ENCODE peak calls at places on chromosomes 2 and 18, in eight cellular contexts. P is H9, Y is progenitor cell of endocrine pancreas, F is tibial nerve, C is dorsolateral prefrontal cortex, V is HFFc6, B is gastrocnemius medialis, J is fibroblast of lung. R is an unnamed sample.
A peak's percentile ranks its signal among the peaks of the same experiment; 100 is the strongest.

GRCh38 chr2:120509991-120510735 is 164.2 kb downstream of the INHBB start:
- DNase-seq in P (no peak), Y (no peak), F (no peak), C (no peak), V (no peak), B (no peak), J (no peak), R (no peak)

GRCh38 chr2:56108806-56109205 is 75.0 kb upstream of the CCDC85A start:
- DNase-seq in P (peak; percentile 49), Y (no peak), F (no peak), C (no peak), V (no peak), B (no peak), J (no peak), R (no peak)

GRCh38 chr2:200051621-200051945 is 96.2 kb downstream of the MAIP1 start:
- DNase-seq in P (no peak), Y (no peak), F (no peak), C (no peak), V (no peak), B (no peak), J (no peak), R (no peak)

GRCh38 chr2:133941666-133942065 is 312.2 kb upstream of the MGAT5 start:
- DNase-seq in P (no peak), Y (no peak), F (no peak), C (no peak), V (no peak), B (no peak), J (no peak), R (no peak)

GRCh38 chr2:47645246-47645645 is 137.7 kb upstream of the MSH6 start:
- DNase-seq in P (peak; percentile 10), Y (no peak), F (no peak), C (no peak), V (no peak), B (no peak), J (no peak), R (no peak)

GRCh38 chr2:60984717-60985116 is 32.8 kb upstream of the PEX13 start:
- DNase-seq in P (no peak), Y (no peak), F (no peak), C (no peak), V (no peak), B (no peak), J (no peak), R (no peak)

GRCh38 chr18:46677609-46678470 is 20.8 kb upstream of the LOXHD1 start:
- DNase-seq in P (no peak), Y (no peak), F (no peak), C (no peak), V (peak; percentile 62), B (no peak), J (peak; percentile 4), R (no peak)

GRCh38 chr2:217853301-217853881 is 149.4 kb downstream of the TNS1 start:
- DNase-seq in P (no peak), Y (no peak), F (peak; percentile 57), C (no peak), V (peak; percentile 17), B (peak; percentile 89), J (peak; percentile 82), R (no peak)

GRCh38 chr2:7133521-7133920 is 216.3 kb downstream of the RNF144A start:
- DNase-seq in P (peak; percentile 41), Y (no peak), F (no peak), C (no peak), V (no peak), B (no peak), J (no peak), R (peak; percentile 47)

GRCh38 chr2:218396688-218397501 is 2.8 kb upstream of the CTDSP1 start:
- DNase-seq in P (peak; percentile 55), Y (no peak), F (peak; percentile 68), C (no peak), V (peak; percentile 36), B (peak; percentile 68), J (peak; percentile 60), R (peak; percentile 43)

GRCh38 chr2:117785740-117786139 is 28.8 kb upstream of the DDX18 start:
- DNase-seq in P (peak; percentile 39), Y (peak; percentile 28), F (no peak), C (no peak), V (peak; percentile 19), B (no peak), J (peak; percentile 53), R (peak; percentile 55)

GRCh38 chr18:42544901-42545300 is 570.6 kb downstream of the RIT2 start:
- DNase-seq in P (no peak), Y (no peak), F (no peak), C (no peak), V (no peak), B (no peak), J (no peak), R (no peak)

GRCh38 chr2:136117391-136117841 is 533 bp downstream of the CXCR4 start:
- DNase-seq in P (peak; percentile 47), Y (peak; percentile 27), F (no peak), C (no peak), V (no peak), B (no peak), J (peak; percentile 46), R (peak; percentile 46)

GRCh38 chr2:200252661-200253067 is 53.8 kb upstream of the SPATS2L start:
- DNase-seq in P (no peak), Y (no peak), F (no peak), C (no peak), V (peak; percentile 50), B (no peak), J (peak; percentile 87), R (no peak)

DNA sequence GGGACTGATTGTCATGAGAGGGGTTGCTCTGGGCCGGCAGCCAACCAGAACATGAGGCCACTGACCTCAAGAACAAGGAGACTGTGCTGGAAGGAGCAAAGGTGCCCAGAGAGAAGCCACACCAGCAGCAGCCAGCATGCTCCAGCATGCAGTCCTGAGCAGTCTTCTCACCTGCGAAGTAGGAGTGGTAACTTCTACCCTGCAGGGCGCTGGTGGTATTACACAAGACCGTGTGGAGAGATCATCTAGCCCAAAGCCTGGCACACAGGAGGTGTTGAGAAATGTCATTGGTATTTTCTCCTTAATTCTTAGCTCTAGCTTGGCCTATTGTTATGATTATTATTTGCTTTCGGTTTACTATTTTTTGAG is 132.7 kb downstream of the TSN start:
- DNase-seq in P (peak; percentile 77), Y (no peak), F (no peak), C (no peak), V (no peak), B (no peak), J (no peak), R (no peak)
- TF ChIP-seq CTCF in P (peak; percentile 72), Y (peak; percentile 51), F (no peak), C (no peak), V (peak; percentile 64), B (no peak), J (peak; percentile 31), R (peak; percentile 69)

DNA sequence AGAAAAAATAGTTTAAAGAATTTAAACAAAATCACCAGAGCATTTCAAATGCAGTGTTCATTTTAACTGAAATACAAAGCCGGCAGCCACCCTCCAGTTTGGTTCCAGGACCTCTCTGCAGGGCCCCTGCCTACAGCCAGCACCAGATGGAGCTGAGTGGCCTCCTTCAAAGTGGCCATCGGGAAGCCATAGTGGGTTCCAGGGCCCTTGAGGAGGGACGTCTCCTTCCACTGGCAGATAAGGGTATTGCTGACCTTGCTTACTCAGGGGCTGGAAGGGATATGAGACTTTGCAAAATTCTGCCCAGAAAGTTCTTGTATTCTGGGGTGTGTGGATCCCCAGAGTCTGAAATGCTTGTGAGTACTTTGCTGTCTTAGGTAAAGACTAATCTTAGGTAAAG is 205.2 kb upstream of the APCDD1 start:
- DNase-seq in P (peak; percentile 60), Y (no peak), F (no peak), C (no peak), V (no peak), B (no peak), J (no peak), R (no peak)
- TF ChIP-seq CTCF in P (peak; percentile 50), Y (no peak), F (no peak), C (no peak), V (no peak), B (no peak), J (no peak), R (no peak)

GRCh38 chr2:135050132-135050531 is 2.0 kb upstream of the RAB3GAP1 start:
- DNase-seq in P (no peak), Y (no peak), F (no peak), C (no peak), V (no peak), B (no peak), J (no peak), R (no peak)

GRCh38 chr2:135050684-135051083 is 1.4 kb upstream of the RAB3GAP1 start:
- DNase-seq in P (no peak), Y (no peak), F (no peak), C (no peak), V (no peak), B (no peak), J (no peak), R (no peak)

GRCh38 chr2:135052997-135053474 is 944 bp downstream of the RAB3GAP1 start:
- DNase-seq in P (no peak), Y (no peak), F (no peak), C (no peak), V (no peak), B (no peak), J (no peak), R (no peak)

GRCh38 chr2:135055182-135055786 is 3.2 kb downstream of the RAB3GAP1 start:
- DNase-seq in P (no peak), Y (no peak), F (no peak), C (no peak), V (peak; percentile 79), B (no peak), J (peak; percentile 43), R (no peak)

DNA sequence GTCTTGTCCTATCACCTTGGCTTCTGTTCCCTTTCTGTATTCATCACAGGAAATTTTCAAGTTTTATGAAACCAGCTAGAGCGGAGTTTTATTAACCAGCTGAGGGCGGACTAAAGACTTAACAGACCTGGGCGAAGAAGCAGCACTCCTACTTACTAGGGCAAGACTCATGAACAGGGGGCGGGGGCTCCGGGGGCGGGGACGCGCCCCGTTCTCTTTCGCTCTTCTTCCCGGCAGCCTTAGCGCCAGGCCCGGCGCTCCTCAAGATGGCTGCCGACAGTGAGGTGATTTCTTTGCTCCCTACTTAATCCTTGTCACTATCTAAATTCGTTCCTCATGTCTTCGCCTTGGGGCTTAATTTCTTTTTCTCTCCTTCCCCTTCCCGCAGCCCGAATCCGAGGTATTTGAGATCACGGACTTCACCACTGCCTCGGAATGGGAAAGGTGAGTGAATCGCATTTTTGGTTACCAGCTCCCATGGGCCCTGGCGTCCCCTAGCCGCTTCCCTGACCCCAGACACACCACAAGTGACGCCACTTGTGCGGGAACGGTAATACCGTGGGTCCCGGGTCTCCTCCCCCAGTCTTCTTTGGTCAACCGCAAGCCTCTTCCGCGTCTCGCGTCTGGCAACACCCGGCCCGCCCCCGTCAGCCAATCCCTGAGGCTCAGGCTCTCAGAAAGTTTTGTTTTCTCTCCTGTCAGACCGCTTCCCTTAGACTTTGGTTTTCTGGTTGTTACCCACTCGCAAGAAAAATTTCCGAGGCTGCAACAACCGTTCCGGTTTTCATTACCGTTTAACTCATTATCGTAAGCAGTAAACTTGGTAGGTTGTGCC is at the start of gene RAB3GAP1:
- DNase-seq in P (peak; percentile 86), Y (peak; percentile 24), F (peak; percentile 42), C (peak; percentile 54), V (peak; percentile 66), B (peak; percentile 67), J (peak; percentile 83), R (peak; percentile 64)
- TF ChIP-seq CTCF in P (no peak), Y (no peak), F (no peak), C (no peak), V (no peak), B (no peak), J (no peak), R (no peak)

DNA sequence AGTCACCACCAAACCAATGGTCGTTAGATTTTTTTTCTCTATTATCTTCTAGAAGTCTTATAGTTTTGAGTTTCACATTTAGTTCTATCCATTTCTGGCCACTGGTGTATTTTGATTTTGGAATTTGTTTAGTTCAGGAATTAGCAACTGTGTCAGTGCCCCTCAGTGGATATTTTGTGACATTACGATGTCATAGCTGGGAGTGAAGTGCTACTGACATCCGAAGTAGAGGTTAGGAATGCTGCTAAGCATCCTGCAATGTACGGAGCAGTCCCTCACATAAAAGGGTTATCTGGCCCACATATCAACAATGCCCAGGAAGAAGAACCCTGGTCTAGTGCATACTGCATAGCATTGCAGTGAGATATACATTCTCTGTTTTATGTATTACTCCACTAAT is 157.4 kb upstream of the RGPD4 start:
- DNase-seq in P (no peak), Y (no peak), F (no peak), C (no peak), V (peak; percentile 33), B (no peak), J (no peak), R (no peak)
- TF ChIP-seq CTCF in P (peak; percentile 29), Y (peak; percentile 22), F (no peak), C (no peak), V (peak; percentile 59), B (no peak), J (no peak), R (no peak)

R was measured in endothelial cell.